ENCODE peak calls at places on chromosomes 7 and 10, in seven cellular contexts. X, S, Y, C, B, T and A are unnamed samples.

GRCh38 chr10:89615824-89616223 is 29.2 kb downstream of the PANK1 start:
- DNase-seq in X (no peak), S (peak), Y (no peak), C (no peak), B (no peak), T (no peak), A (no peak)

GRCh38 chr10:25206693-25207414 is 32.1 kb downstream of the GPR158 start:
- DNase-seq in X (no peak), S (no peak), Y (no peak), C (no peak), B (no peak), T (no peak), A (no peak)

GRCh38 chr10:124342136-124342820 is 76.4 kb downstream of the OAT start:
- DNase-seq in X (no peak), S (no peak), Y (no peak), C (no peak), B (no peak), T (no peak), A (no peak)

GRCh38 chr10:77357611-77358010 is 280.0 kb downstream of the KCNMA1 start:
- DNase-seq in X (no peak), S (peak), Y (no peak), C (no peak), B (no peak), T (no peak), A (no peak)

GRCh38 chr10:130189466-130190064 is 53.4 kb downstream of the GLRX3 start:
- DNase-seq in X (peak), S (no peak), Y (no peak), C (no peak), B (no peak), T (peak), A (no peak)

GRCh38 chr7:10718768-10719167 is 254.9 kb upstream of the PHF14 start:
- DNase-seq in X (no peak), S (no peak), Y (no peak), C (no peak), B (no peak), T (no peak), A (no peak)

GRCh38 chr10:23040002-23040401 is 55.4 kb upstream of the MSRB2 start:
- DNase-seq in X (no peak), S (no peak), Y (no peak), C (no peak), B (no peak), T (no peak), A (no peak)

GRCh38 chr7:47458057-47458456 is 123.9 kb downstream of the TNS3 start:
- DNase-seq in X (no peak), S (peak), Y (no peak), C (peak), B (peak), T (peak), A (no peak)

GRCh38 chr7:159115601-159116501 is 28.8 kb downstream of the VIPR2 start:
- DNase-seq in X (peak), S (no peak), Y (no peak), C (no peak), B (no peak), T (peak), A (no peak)

GRCh38 chr10:13665516-13666262 is 78.9 kb downstream of the PRPF18 start:
- DNase-seq in X (no peak), S (no peak), Y (no peak), C (no peak), B (no peak), T (no peak), A (no peak)

GRCh38 chr10:119375574-119376265 is 166.8 kb downstream of the RGS10 start:
- DNase-seq in X (no peak), S (peak), Y (no peak), C (peak), B (no peak), T (no peak), A (no peak)

GRCh38 chr10:24642921-24643678 is 80.6 kb downstream of the ARHGAP21 start:
- DNase-seq in X (no peak), S (peak), Y (peak), C (no peak), B (no peak), T (no peak), A (peak)

GRCh38 chr10:36383349-36383748 is 741.3 kb upstream of the FZD8 start:
- DNase-seq in X (no peak), S (no peak), Y (no peak), C (no peak), B (no peak), T (no peak), A (no peak)

DNA sequence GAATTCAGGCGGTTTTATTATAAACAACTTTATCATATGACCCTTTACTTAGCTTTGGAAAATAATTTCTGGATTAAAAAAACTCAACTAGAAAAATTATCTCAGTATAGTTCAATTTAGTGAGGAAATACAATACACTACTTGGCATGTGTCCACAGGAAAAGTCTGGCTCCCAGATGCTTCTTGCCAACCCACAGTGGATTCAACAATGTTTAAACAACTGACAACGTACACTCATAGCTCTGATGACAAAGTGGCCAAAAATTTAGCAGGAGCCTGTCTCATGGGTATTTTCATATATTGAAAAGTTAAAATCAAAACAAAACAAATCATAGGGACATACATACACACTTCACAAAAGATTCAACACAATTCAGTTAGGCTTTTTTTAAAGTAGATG is 158.8 kb downstream of the SKAP2 start:
- DNase-seq in X (no peak), S (peak), Y (no peak), C (no peak), B (peak), T (peak), A (no peak)
- TF ChIP-seq POLR2A in X (no peak), S (no peak), Y (no peak), C (no peak), B (no peak), T (no peak), A (no peak)

DNA sequence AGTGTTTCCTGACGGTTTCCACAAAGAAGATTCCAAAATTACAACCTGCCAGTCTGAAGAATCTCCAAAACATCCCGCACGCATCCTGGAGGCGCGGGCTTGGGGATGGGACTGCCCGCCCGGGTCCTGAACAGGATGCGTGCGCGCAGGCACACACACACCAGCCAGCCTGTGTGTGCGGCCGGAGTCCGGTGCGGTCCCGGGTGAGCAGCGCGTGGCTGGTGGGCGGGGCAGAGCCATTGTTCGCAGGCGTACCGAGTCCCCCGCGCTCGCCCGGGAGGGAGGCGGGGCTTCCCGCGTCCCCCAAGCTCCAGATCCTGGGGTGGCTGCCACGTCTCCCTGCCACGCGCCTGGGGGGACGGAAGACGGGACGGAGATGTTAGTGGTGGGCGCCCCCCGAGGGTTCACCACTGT is 675 bp upstream of the SCD start:
- DNase-seq in X (peak), S (peak), Y (peak), C (peak), B (peak), T (peak), A (peak)
- TF ChIP-seq POLR2A in X (no peak), S (no peak), Y (no peak), C (no peak), B (no peak), T (no peak), A (no peak)

GRCh38 chr7:101236292-101236691 is 1.3 kb downstream of the CLDN15 start:
- DNase-seq in X (no peak), S (no peak), Y (no peak), C (no peak), B (peak), T (no peak), A (no peak)
- TF ChIP-seq POLR2A in X (no peak), S (no peak), Y (no peak), C (no peak), B (no peak), T (no peak), A (no peak)

GRCh38 chr7:142772051-142772450 is 1.3 kb downstream of the PRSS2 start:
- DNase-seq in X (no peak), S (no peak), Y (no peak), C (no peak), B (no peak), T (no peak), A (no peak)

GRCh38 chr7:142773937-142774744 is 3.4 kb downstream of the PRSS2 start:
- DNase-seq in X (no peak), S (no peak), Y (no peak), C (no peak), B (no peak), T (no peak), A (no peak)

GRCh38 chr7:142774826-142775225 is 4.1 kb downstream of the PRSS2 start:
- DNase-seq in X (no peak), S (no peak), Y (no peak), C (no peak), B (no peak), T (no peak), A (no peak)

GRCh38 chr7:142771353-142771723 is 568 bp downstream of the PRSS2 start:
- DNase-seq in X (no peak), S (no peak), Y (no peak), C (no peak), B (no peak), T (no peak), A (no peak)

GRCh38 chr7:142773230-142773629 is 2.5 kb downstream of the PRSS2 start:
- DNase-seq in X (no peak), S (no peak), Y (no peak), C (no peak), B (no peak), T (no peak), A (no peak)
- TF ChIP-seq POLR2A in X (no peak), S (no peak), Y (no peak), C (no peak), B (no peak), T (no peak), A (no peak)

GRCh38 chr7:1513657-1514095 is 9.5 kb upstream of the INTS1 start:
- DNase-seq in X (no peak), S (no peak), Y (no peak), C (no peak), B (no peak), T (no peak), A (no peak)
- TF ChIP-seq POLR2A in X (no peak), S (no peak), Y (no peak), C (no peak), B (no peak), T (no peak), A (no peak)

GRCh38 chr10:97752956-97753355 is 16.0 kb downstream of the ZFYVE27 start:
- DNase-seq in X (no peak), S (no peak), Y (no peak), C (no peak), B (no peak), T (no peak), A (no peak)
- TF ChIP-seq POLR2A in X (no peak), S (no peak), Y (no peak), C (no peak), B (no peak), T (no peak), A (no peak)

DNA sequence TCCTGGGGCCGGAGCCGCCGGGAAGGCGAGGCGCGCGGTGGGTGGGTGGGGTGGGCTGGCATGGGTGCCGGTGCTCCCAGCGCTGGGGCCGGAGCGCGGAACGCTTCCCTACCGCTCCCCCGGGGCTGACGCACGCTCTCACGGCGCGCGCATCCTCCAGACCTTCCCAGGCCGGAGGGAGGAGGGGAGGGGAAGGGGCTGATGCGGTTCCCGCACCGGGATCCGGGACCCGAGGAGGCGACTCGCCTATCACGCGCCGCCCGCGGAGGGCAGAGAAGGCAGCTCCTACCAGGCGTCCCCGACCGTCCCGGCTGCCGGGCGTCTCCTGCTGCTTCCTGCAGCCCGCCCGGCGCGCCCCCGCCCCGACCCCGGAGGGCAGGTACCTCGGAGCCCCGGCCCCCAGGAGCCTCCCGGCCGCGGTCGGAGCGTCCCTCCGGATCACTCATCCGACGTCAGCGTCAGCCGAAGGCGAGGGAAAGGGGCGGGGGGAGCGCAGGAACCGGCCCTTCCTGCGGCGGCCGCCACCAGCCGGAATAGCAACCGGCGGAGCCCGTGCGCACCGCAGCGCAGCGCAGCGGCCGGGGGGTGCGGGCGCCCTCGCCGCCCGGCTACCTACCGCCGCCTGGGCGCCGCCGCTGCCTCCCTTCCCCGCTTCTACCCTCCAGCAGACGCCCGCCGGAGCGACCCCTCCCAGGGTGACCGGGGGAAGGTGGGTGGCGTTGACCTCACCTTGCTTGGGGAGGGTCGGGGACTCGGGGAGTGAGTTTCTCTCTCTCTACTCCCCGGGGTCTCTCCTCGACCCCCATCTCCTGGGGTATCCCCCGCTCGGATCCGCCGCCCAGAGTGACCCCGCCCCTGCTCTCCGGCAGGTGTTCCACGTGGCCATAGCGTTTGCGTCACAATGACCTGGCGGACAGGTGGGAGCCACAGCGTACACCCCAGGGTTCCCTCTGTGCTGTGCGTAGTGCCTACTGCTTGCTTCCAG is at the start of gene ICA1:
- DNase-seq in X (peak), S (no peak), Y (peak), C (no peak), B (peak), T (peak), A (peak)
- TF ChIP-seq POLR2A in X (peak), S (no peak), Y (peak), C (peak), B (peak), T (no peak), A (peak)

GRCh38 chr7:127588019-127588696 is at the start of gene ARF5:
- DNase-seq in X (peak), S (peak), Y (peak), C (peak), B (peak), T (peak), A (peak)
- TF ChIP-seq POLR2A in X (no peak), S (peak), Y (peak), C (peak), B (peak), T (peak), A (peak)

DNA sequence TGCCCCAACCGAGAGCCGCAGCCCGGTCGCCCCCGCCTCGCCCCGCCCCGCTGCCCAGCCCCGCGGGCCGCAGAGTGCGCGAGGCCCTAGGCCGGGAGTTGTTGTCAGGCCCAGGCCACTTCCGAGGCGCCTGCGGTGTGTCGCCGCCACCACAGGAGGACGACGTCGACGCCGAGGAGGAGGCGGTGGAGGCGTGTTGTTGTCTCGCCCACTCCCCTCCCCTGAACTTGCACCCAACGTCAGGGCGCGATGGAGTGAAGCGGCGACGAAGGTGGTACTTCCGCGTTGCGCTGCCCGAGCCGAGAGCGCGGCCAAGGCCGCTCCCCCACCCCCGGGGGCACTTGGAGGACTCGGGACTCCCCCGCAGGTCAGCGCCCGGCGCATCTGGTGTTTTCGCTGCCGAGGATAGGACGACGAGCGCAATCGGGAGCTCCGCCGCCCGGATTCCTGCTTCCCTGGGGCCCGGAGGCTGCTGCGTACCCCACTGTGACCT is at the start of gene CDK13:
- DNase-seq in X (peak), S (peak), Y (peak), C (peak), B (peak), T (peak), A (peak)
- TF ChIP-seq POLR2A in X (no peak), S (peak), Y (no peak), C (no peak), B (no peak), T (no peak), A (no peak)

DNA sequence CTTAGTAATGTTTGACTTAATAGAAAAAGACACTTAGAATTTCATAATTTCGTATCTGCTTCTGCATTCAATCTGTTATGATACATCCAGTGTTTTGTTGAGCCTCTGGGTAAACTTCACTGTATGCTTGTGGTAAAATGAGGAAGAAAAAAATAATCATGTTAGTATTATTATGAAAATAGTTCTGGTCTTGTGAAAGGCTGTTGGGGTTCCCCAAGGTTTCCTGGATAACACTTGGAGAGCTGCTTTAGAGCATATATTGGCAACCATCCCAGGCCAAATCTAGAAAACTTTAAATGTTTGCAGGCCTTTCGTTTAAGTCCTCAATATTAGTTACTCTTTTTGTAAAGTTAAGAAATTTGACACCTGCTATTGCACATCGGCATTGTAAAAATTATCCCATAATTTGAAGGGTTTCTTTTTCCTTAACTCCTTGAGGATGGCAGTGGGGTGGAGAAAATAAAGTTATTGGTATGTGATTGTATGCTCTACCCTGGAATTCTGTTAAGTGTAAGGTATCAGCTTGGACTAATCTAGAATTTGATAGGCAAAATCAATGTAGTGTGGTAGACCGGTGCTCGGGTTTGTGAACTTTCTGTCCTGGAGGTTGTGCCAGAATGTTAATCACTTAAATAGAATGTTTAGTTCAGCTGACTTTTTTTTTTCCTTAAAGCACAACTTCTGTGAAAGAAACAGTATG is 54.5 kb downstream of the WAC start:
- DNase-seq in X (no peak), S (peak), Y (no peak), C (no peak), B (no peak), T (no peak), A (no peak)
- TF ChIP-seq POLR2A in X (no peak), S (no peak), Y (no peak), C (no peak), B (no peak), T (no peak), A (no peak)